ENCODE peak calls at places on chromosomes 13 and 19, in six cellular contexts. A is IMR-90, S is H9, R is mesendoderm, C is H1, I is mesenchymal stem cell. H is an unnamed sample.
A peak's percentile ranks its signal among the peaks of the same experiment; 100 is the strongest.

GRCh38 chr13:100530645-100531044 is 57.9 kb downstream of the GGACT start:
- DNase-seq in S (peak; percentile 27), I (peak; percentile 19), R (no peak), A (peak; percentile 33), C (peak; percentile 47), H (no peak)

GRCh38 chr13:102045713-102046112 is 356.1 kb downstream of the FGF14 start:
- DNase-seq in I (no peak), S (no peak), C (no peak), R (peak; percentile 62), A (no peak), H (peak; percentile 9)

GRCh38 chr13:24348797-24349515 is 39.6 kb downstream of the C1QTNF9 start:
- DNase-seq in S (no peak), I (no peak), A (no peak), R (no peak), C (no peak), H (no peak)

GRCh38 chr19:22422220-22422619 is at the start of gene ZNF98:
- DNase-seq in C (no peak), R (no peak), A (no peak), I (no peak), S (no peak), H (no peak)

GRCh38 chr19:13033819-13034611 is 38.7 kb downstream of the NFIX start:
- DNase-seq in I (peak; percentile 43), A (peak; percentile 45), S (peak; percentile 79), C (peak; percentile 86), R (peak; percentile 77), H (no peak)

GRCh38 chr19:16394681-16395375 is 70.2 kb downstream of the KLF2 start:
- DNase-seq in C (no peak), R (no peak), S (no peak), I (no peak), A (peak; percentile 23), H (no peak)

GRCh38 chr19:48632692-48633147 is 4.5 kb downstream of the DBP start:
- DNase-seq in C (no peak), R (no peak), A (peak; percentile 53), I (no peak), S (no peak), H (no peak)

GRCh38 chr19:22806418-22806817 is 22.5 kb upstream of the ZNF99 start:
- DNase-seq in R (no peak), A (no peak), I (no peak), S (no peak), C (no peak), H (no peak)

GRCh38 chr13:78183737-78184136 is 265.1 kb upstream of the EDNRB start:
- DNase-seq in S (no peak), R (no peak), I (no peak), C (no peak), A (peak; percentile 52), H (no peak)

GRCh38 chr19:2328401-2329161 is at the start of the genes LSM7 and SPPL2B:
- DNase-seq in I (peak; percentile 89), A (peak; percentile 83), R (peak; percentile 90), S (peak; percentile 85), C (peak; percentile 90), H (peak; percentile 89)

GRCh38 chr13:24042710-24043440 is 117.6 kb upstream of the SPATA13 start:
- DNase-seq in R (no peak), C (no peak), A (peak; percentile 63), I (peak; percentile 83), S (no peak), H (no peak)

GRCh38 chr19:20259615-20260014 is 92.6 kb downstream of the ZNF486 start:
- DNase-seq in I (no peak), R (peak; percentile 32), C (peak; percentile 46), S (peak; percentile 68), A (no peak), H (no peak)

GRCh38 chr13:94641432-94641941 is 39.8 kb downstream of the GPR180 start:
- DNase-seq in A (peak; percentile 86), C (no peak), S (no peak), R (no peak), I (peak; percentile 84), H (no peak)

GRCh38 chr13:102484329-102484728 is 82.5 kb upstream of the FGF14 start:
- DNase-seq in I (peak; percentile 1), A (peak; percentile 4), S (no peak), C (no peak), R (peak; percentile 53), H (no peak)

GRCh38 chr19:46426506-46427162 is 2.1 kb downstream of the PNMA8C start:
- DNase-seq in R (peak; percentile 87), C (peak; percentile 91), I (peak; percentile 83), A (peak; percentile 68), S (peak; percentile 85), H (peak; percentile 88)

GRCh38 chr19:31675187-31675913 is 326.1 kb upstream of the TSHZ3 start:
- DNase-seq in A (peak; percentile 59), I (peak; percentile 70), R (no peak), S (no peak), C (no peak), H (no peak)

GRCh38 chr13:88097541-88097940 is 426.4 kb downstream of the SLITRK5 start:
- DNase-seq in C (no peak), S (no peak), I (no peak), R (no peak), A (no peak), H (no peak)

GRCh38 chr13:79491715-79492114 is 10.8 kb downstream of the NDFIP2 start:
- DNase-seq in I (peak; percentile 68), R (peak; percentile 74), S (no peak), C (no peak), A (peak; percentile 71), H (no peak)

GRCh38 chr19:12052057-12052570 is 647 bp downstream of the ZNF878 start:
- DNase-seq in A (peak; percentile 14), R (peak; percentile 51), S (no peak), I (peak; percentile 34), C (no peak), H (no peak)

GRCh38 chr13:27830010-27830409 is 37.7 kb downstream of the GSX1 start:
- DNase-seq in R (peak; percentile 57), C (peak; percentile 91), S (peak; percentile 81), I (peak; percentile 35), A (no peak), H (peak; percentile 67)

GRCh38 chr19:10984166-10984735 is 23.4 kb downstream of the SMARCA4 start:
- DNase-seq in R (no peak), S (no peak), C (no peak), A (no peak), I (no peak), H (no peak)

GRCh38 chr19:33948651-33949335 is 152.1 kb downstream of the KCTD15 start:
- DNase-seq in I (no peak), R (no peak), C (peak; percentile 28), S (no peak), A (no peak), H (no peak)

GRCh38 chr13:42990147-42990990 is 1.7 kb downstream of the EPSTI1 start:
- DNase-seq in A (peak; percentile 57), I (peak; percentile 76), C (no peak), S (no peak), R (no peak), H (no peak)

DNA sequence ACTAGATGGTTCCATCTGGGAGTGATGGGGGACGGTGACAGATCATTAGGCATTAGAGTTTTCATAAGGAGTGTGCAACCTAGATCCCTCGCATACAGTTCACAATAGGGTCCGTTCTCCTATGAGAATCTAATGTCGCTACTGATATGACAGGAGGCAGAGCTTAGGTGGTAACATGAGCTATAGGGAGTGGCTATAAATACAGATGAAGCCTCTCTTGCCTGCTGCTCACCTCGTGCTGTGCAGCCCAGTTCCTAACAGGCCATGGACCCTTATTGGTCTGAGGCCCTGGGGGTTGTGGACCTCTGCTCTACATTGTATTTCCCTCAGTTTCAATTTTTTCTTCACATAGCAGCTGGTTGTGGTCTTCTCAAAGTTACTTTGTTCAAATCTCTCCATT is 56.5 kb downstream of the CDK8 start:
- DNase-seq in A (no peak), R (no peak), C (no peak), I (no peak), S (no peak), H (no peak)
- H3K23ac ChIP-seq in A (no peak overlapping the region), R (no peak overlapping the region), C (no peak overlapping the region), I (no peak overlapping the region), S (no peak overlapping the region), H (no peak overlapping the region)

GRCh38 chr13:98822238-98822606 is 69.8 kb upstream of the SLC15A1 start:
- DNase-seq in R (no peak), S (no peak), A (peak; percentile 20), C (no peak), I (peak; percentile 38), H (no peak)
- H3K27ac ChIP-seq in R (no peak overlapping the region), S (no peak overlapping the region), A (no peak overlapping the region), C (no peak overlapping the region), I (no peak overlapping the region), H (no peak overlapping the region)

DNA sequence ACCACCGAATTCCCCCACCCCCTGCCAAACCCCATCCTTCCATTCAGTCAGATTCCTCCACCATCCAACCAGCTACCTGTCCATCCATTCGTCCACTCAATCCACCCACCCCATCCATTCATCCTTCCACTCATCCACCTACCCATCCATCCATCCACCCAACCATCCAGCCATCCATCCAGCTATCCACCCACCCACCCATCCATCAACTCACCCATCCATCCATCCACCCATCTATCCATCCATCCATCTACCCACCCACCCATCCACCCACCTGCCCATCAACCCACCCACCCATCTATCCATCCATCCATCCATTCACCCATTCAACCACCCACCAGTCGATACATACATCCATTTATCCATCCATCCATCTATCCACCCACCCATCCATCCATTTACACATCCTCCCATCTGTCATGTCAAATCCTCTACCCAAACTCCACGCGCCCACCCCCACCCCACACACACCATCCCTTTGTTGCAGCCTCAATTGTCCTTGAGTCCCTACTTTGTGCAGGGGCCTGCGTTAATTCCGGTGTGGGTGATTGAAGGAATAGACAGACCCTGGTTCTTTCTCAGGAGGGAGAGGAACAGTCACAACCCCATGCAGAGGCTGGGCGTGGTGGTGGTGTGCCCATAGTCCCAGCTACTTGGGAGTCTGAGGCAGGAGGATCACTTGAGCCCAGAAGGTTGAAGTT is 5.3 kb upstream of the SLC5A5 start:
- DNase-seq in R (no peak), A (no peak), I (no peak), C (peak; percentile 49), S (no peak), H (no peak)
- H3K23ac ChIP-seq in R (no peak overlapping the region), A (no peak overlapping the region), I (no peak overlapping the region), C (no peak overlapping the region), S (no peak overlapping the region), H (no peak overlapping the region)

GRCh38 chr13:50928609-50929274 is 19.2 kb downstream of the RNASEH2B start:
- DNase-seq in C (no peak), R (no peak), I (no peak), S (no peak), A (no peak), H (no peak)

GRCh38 chr13:50923272-50923671 is 13.7 kb downstream of the RNASEH2B start:
- DNase-seq in A (no peak), S (no peak), R (no peak), I (no peak), C (no peak), H (no peak)

GRCh38 chr13:50928088-50928487 is 18.5 kb downstream of the RNASEH2B start:
- DNase-seq in C (no peak), S (no peak), A (no peak), R (peak; percentile 29), I (peak; percentile 45), H (no peak)

GRCh38 chr13:50921706-50922105 is 12.1 kb downstream of the RNASEH2B start:
- DNase-seq in C (no peak), I (no peak), R (no peak), A (no peak), S (no peak), H (no peak)

DNA sequence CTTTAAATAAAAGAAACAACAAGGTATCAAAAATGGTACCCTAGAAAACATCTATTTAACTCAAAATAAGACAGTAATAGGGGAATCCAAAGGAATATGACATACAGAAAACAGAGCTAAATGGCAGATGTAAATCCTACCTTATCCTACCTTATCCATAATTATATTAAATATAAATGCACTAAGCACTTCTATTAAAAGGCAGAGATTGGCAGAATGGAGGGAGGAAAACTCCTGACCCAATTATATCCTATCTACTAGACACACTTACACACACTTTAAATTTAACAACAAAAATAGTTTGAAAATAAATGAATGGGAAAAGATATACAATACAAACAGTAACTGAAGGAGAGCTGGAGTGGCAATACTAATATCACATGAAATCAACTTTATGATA is 14.4 kb downstream of the RNASEH2B start:
- DNase-seq in C (no peak), I (no peak), S (no peak), A (no peak), R (no peak), H (no peak)
- H3K27ac ChIP-seq in C (no peak overlapping the region), I (no peak overlapping the region), S (no peak overlapping the region), A (no peak overlapping the region), R (no peak overlapping the region), H (no peak overlapping the region)